ENCODE peak calls at places on chromosomes 7 and 10, in five cellular contexts. One of them, this sample, is unnamed.

GRCh38 chr7:121544199-121544598 is 148.1 kb upstream of the FAM3C start:
- DNase-seq in fibroblast of lung: no peak
- DNase-seq in tibial nerve: no peak
- DNase-seq in psoas muscle: no peak
- DNase-seq in IMR-90: no peak
- DNase-seq in this sample: no peak

GRCh38 chr7:45469103-45469502 is 105.1 kb upstream of the ADCY1 start:
- DNase-seq in fibroblast of lung: no peak
- DNase-seq in tibial nerve: no peak
- DNase-seq in psoas muscle: no peak
- DNase-seq in IMR-90: no peak
- DNase-seq in this sample: no peak

GRCh38 chr7:82506702-82507101 is 63.1 kb upstream of the CACNA2D1 start:
- DNase-seq in fibroblast of lung: peak; percentile 23
- DNase-seq in tibial nerve: no peak
- DNase-seq in psoas muscle: peak; percentile 69
- DNase-seq in IMR-90: peak; percentile 62
- DNase-seq in this sample: peak; percentile 52

GRCh38 chr7:54888067-54888735 is 129.2 kb upstream of the SEC61G start:
- DNase-seq in fibroblast of lung: no peak
- DNase-seq in tibial nerve: no peak
- DNase-seq in psoas muscle: peak; percentile 63
- DNase-seq in IMR-90: no peak
- DNase-seq in this sample: no peak

GRCh38 chr7:92179393-92179924 is 517 bp upstream of the LRRD1 start:
- DNase-seq in fibroblast of lung: no peak
- DNase-seq in tibial nerve: no peak
- DNase-seq in psoas muscle: no peak
- DNase-seq in IMR-90: peak; percentile 1
- DNase-seq in this sample: peak; percentile 16

GRCh38 chr7:33743594-33743993 is 161.7 kb upstream of the BMPER start:
- DNase-seq in fibroblast of lung: peak; percentile 98
- DNase-seq in tibial nerve: no peak
- DNase-seq in psoas muscle: peak; percentile 67
- DNase-seq in IMR-90: peak; percentile 98
- DNase-seq in this sample: no peak

GRCh38 chr7:25261545-25262135 is 33.4 kb upstream of the NPVF start:
- DNase-seq in fibroblast of lung: no peak
- DNase-seq in tibial nerve: no peak
- DNase-seq in psoas muscle: no peak
- DNase-seq in IMR-90: no peak
- DNase-seq in this sample: no peak

GRCh38 chr7:38628630-38629385 is 2.4 kb downstream of the AMPH start:
- DNase-seq in fibroblast of lung: peak; percentile 62
- DNase-seq in tibial nerve: no peak
- DNase-seq in psoas muscle: no peak
- DNase-seq in IMR-90: peak; percentile 82
- DNase-seq in this sample: no peak

GRCh38 chr7:27080844-27081423 is 14.9 kb downstream of the HOXA1 start:
- DNase-seq in fibroblast of lung: no peak
- DNase-seq in tibial nerve: no peak
- DNase-seq in psoas muscle: no peak
- DNase-seq in IMR-90: peak; percentile 40
- DNase-seq in this sample: no peak

GRCh38 chr7:141992154-141992553 is 3.5 kb upstream of the MGAM start:
- DNase-seq in fibroblast of lung: no peak
- DNase-seq in tibial nerve: no peak
- DNase-seq in psoas muscle: no peak
- DNase-seq in IMR-90: no peak
- DNase-seq in this sample: no peak

GRCh38 chr10:79286318-79286951 is 60.8 kb upstream of the PPIF start:
- DNase-seq in fibroblast of lung: no peak
- DNase-seq in tibial nerve: peak; percentile 55
- DNase-seq in psoas muscle: peak; percentile 84
- DNase-seq in IMR-90: peak; percentile 29
- DNase-seq in this sample: peak; percentile 80

GRCh38 chr7:80596933-80597517 is 41.4 kb upstream of the CD36 start:
- DNase-seq in fibroblast of lung: peak; percentile 38
- DNase-seq in tibial nerve: peak; percentile 16
- DNase-seq in psoas muscle: no peak
- DNase-seq in IMR-90: no peak
- DNase-seq in this sample: no peak

GRCh38 chr7:30041526-30042269 is 13.5 kb downstream of the PLEKHA8 start:
- DNase-seq in fibroblast of lung: no peak
- DNase-seq in tibial nerve: no peak
- DNase-seq in psoas muscle: no peak
- DNase-seq in IMR-90: peak; percentile 10
- DNase-seq in this sample: no peak

GRCh38 chr10:123229927-123230630 is 75.9 kb downstream of the BUB3 start:
- DNase-seq in fibroblast of lung: no peak
- DNase-seq in tibial nerve: no peak
- DNase-seq in psoas muscle: no peak
- DNase-seq in IMR-90: no peak
- DNase-seq in this sample: no peak

GRCh38 chr7:8295638-8296361 is 33.8 kb upstream of the ICA1 start:
- DNase-seq in fibroblast of lung: peak; percentile 86
- DNase-seq in tibial nerve: peak; percentile 34
- DNase-seq in psoas muscle: no peak
- DNase-seq in IMR-90: peak; percentile 74
- DNase-seq in this sample: no peak

GRCh38 chr7:117068511-117069155 is 115.3 kb downstream of the ST7 start:
- DNase-seq in fibroblast of lung: no peak
- DNase-seq in tibial nerve: no peak
- DNase-seq in psoas muscle: no peak
- DNase-seq in IMR-90: no peak
- DNase-seq in this sample: no peak

GRCh38 chr10:17282311-17282710 is 54.3 kb downstream of the VIM start:
- DNase-seq in fibroblast of lung: no peak
- DNase-seq in tibial nerve: no peak
- DNase-seq in psoas muscle: no peak
- DNase-seq in IMR-90: no peak
- DNase-seq in this sample: no peak

GRCh38 chr10:79941585-79942210 is 7.2 kb downstream of the SFTPD start:
- DNase-seq in fibroblast of lung: no peak
- DNase-seq in tibial nerve: no peak
- DNase-seq in psoas muscle: no peak
- DNase-seq in IMR-90: no peak
- DNase-seq in this sample: no peak

GRCh38 chr10:98077223-98077622 is 46.8 kb upstream of the CRTAC1 start:
- DNase-seq in fibroblast of lung: no peak
- DNase-seq in tibial nerve: no peak
- DNase-seq in psoas muscle: no peak
- DNase-seq in IMR-90: no peak
- DNase-seq in this sample: no peak

GRCh38 chr10:88832376-88832775 is 19.3 kb downstream of the ANKRD22 start:
- DNase-seq in fibroblast of lung: no peak
- DNase-seq in tibial nerve: no peak
- DNase-seq in psoas muscle: no peak
- DNase-seq in IMR-90: no peak
- DNase-seq in this sample: no peak

GRCh38 chr10:128875955-128876354 is 591.1 kb upstream of the MGMT start:
- DNase-seq in fibroblast of lung: peak; percentile 45
- DNase-seq in tibial nerve: no peak
- DNase-seq in psoas muscle: peak; percentile 64
- DNase-seq in IMR-90: no peak
- DNase-seq in this sample: peak; percentile 30

GRCh38 chr7:74482629-74483401 is 29.1 kb downstream of the GTF2IRD1 start:
- DNase-seq in fibroblast of lung: peak; percentile 99
- DNase-seq in tibial nerve: peak; percentile 64
- DNase-seq in psoas muscle: peak; percentile 71
- DNase-seq in IMR-90: peak; percentile 99
- DNase-seq in this sample: peak; percentile 53

GRCh38 chr10:92834331-92834730 is 14.0 kb upstream of the EXOC6 start:
- DNase-seq in fibroblast of lung: peak; percentile 44
- DNase-seq in tibial nerve: no peak
- DNase-seq in psoas muscle: no peak
- DNase-seq in IMR-90: peak; percentile 41
- DNase-seq in this sample: no peak

GRCh38 chr10:71339796-71340589 is 20.9 kb downstream of the SLC29A3 start:
- DNase-seq in fibroblast of lung: no peak
- DNase-seq in tibial nerve: no peak
- DNase-seq in psoas muscle: no peak
- DNase-seq in IMR-90: no peak
- DNase-seq in this sample: no peak

GRCh38 chr10:110873951-110874350 is 2.2 kb downstream of the PDCD4 start:
- DNase-seq in fibroblast of lung: no peak
- DNase-seq in tibial nerve: no peak
- DNase-seq in psoas muscle: no peak
- DNase-seq in IMR-90: no peak
- DNase-seq in this sample: no peak
- H3K4me1 ChIP-seq in fibroblast of lung: peaks cover 5% of the 10 kb centered on the region
- H3K4me1 ChIP-seq in tibial nerve: no peaks in the 10 kb centered on the region
- H3K4me1 ChIP-seq in psoas muscle: peaks cover 22% of the 10 kb centered on the region
- H3K4me1 ChIP-seq in IMR-90: peaks cover 4% of the 10 kb centered on the region
- H3K4me1 ChIP-seq in this sample: peaks cover 8% of the 10 kb centered on the region

GRCh38 chr7:159146084-159146858 is 1.6 kb upstream of the VIPR2 start:
- DNase-seq in fibroblast of lung: no peak
- DNase-seq in tibial nerve: no peak
- DNase-seq in psoas muscle: no peak
- DNase-seq in IMR-90: no peak
- DNase-seq in this sample: no peak

GRCh38 chr7:159143780-159144755 is 599 bp downstream of the VIPR2 start:
- DNase-seq in fibroblast of lung: no peak
- DNase-seq in tibial nerve: peak; percentile 17
- DNase-seq in psoas muscle: peak; percentile 66
- DNase-seq in IMR-90: no peak
- DNase-seq in this sample: peak; percentile 66

GRCh38 chr7:159145544-159145891 is 851 bp upstream of the VIPR2 start:
- DNase-seq in fibroblast of lung: no peak
- DNase-seq in tibial nerve: no peak
- DNase-seq in psoas muscle: peak; percentile 21
- DNase-seq in IMR-90: no peak
- DNase-seq in this sample: peak; percentile 80

GRCh38 chr7:159142730-159143129 is 1.9 kb downstream of the VIPR2 start:
- DNase-seq in fibroblast of lung: no peak
- DNase-seq in tibial nerve: no peak
- DNase-seq in psoas muscle: no peak
- DNase-seq in IMR-90: no peak
- DNase-seq in this sample: no peak

DNA sequence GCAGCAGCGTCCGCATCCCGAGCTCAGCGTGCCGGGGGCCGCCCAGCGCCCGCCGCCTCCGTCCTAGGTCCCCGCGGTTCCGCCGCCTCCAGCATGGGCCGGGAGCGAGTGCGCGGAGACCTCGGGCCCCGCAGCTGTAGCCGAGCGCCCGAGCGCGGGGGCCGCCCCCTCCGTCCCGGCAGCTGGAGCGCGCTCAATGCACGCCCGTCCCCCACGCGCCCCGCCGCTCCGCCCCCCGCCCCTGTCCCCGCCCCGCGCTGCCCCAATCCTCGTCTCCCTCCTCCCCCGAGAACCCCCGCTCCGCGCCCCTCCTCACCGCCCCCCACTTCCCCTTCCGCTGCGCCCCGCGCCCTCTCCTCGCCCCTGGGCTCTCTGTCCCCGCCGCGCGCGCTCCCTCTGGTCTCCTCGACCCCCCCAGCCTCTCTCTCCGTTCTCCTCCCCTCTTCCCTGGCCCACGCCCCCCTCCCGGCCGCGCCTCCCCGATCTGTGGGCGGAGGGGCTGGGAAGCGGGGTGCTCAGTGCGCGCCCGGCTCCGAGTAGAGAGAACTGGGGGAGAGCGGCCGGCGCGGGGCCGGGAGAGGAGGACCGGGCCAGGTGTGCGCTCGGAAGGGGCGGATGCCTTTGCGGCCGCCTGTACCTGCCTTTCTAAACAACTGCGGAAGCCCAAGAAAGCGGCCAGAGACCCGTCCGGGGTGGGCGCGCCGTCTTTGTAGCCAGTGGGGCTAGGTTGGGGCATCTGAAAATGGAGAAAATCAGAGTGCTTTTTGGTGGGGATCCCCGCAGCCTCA is at the start of gene VIPR2:
- DNase-seq in fibroblast of lung: no peak
- DNase-seq in tibial nerve: no peak
- DNase-seq in psoas muscle: peak; percentile 55
- DNase-seq in IMR-90: no peak
- DNase-seq in this sample: peak; percentile 76
- H3K4me1 ChIP-seq in fibroblast of lung: no peaks in the 10 kb centered on the region
- H3K4me1 ChIP-seq in tibial nerve: no peaks in the 10 kb centered on the region
- H3K4me1 ChIP-seq in psoas muscle: peaks cover 5% of the 10 kb centered on the region
- H3K4me1 ChIP-seq in IMR-90: no peaks in the 10 kb centered on the region
- H3K4me1 ChIP-seq in this sample: peaks cover 4% of the 10 kb centered on the region

GRCh38 chr10:116542007-116542677 is 3.6 kb upstream of the PNLIP start:
- DNase-seq in fibroblast of lung: no peak
- DNase-seq in tibial nerve: no peak
- DNase-seq in psoas muscle: no peak
- DNase-seq in IMR-90: no peak
- DNase-seq in this sample: no peak

GRCh38 chr10:116540814-116541213 is 4.9 kb upstream of the PNLIP start:
- DNase-seq in fibroblast of lung: no peak
- DNase-seq in tibial nerve: no peak
- DNase-seq in psoas muscle: no peak
- DNase-seq in IMR-90: no peak
- DNase-seq in this sample: no peak

GRCh38 chr10:116538461-116538860 is 7.3 kb upstream of the PNLIP start:
- DNase-seq in fibroblast of lung: no peak
- DNase-seq in tibial nerve: no peak
- DNase-seq in psoas muscle: no peak
- DNase-seq in IMR-90: peak; percentile 7
- DNase-seq in this sample: no peak

GRCh38 chr10:116538992-116539391 is 6.7 kb upstream of the PNLIP start:
- DNase-seq in fibroblast of lung: no peak
- DNase-seq in tibial nerve: no peak
- DNase-seq in psoas muscle: no peak
- DNase-seq in IMR-90: no peak
- DNase-seq in this sample: no peak

DNA sequence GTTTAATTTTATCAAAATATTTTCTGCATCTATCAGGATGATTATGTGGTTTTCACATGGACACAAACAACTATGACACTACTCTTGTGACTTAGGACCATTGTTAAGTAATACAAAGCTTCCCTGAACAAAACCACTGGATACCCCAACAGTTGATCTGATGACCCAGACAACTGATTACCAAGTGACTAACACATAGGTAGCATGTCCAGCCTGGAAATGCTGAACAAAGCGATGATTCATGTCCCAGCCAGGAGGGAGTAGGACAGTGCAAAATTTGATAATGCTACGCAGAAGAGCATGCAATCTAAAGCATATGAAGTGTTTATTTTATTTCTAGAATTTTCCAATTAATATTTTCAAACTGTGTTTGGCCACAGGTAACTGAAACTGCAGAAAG is 8.9 kb upstream of the PNLIP start:
- DNase-seq in fibroblast of lung: no peak
- DNase-seq in tibial nerve: no peak
- DNase-seq in psoas muscle: no peak
- DNase-seq in IMR-90: no peak
- DNase-seq in this sample: no peak
- H3K4me1 ChIP-seq in fibroblast of lung: no peaks in the 10 kb centered on the region
- H3K4me1 ChIP-seq in tibial nerve: no peaks in the 10 kb centered on the region
- H3K4me1 ChIP-seq in psoas muscle: no peaks in the 10 kb centered on the region
- H3K4me1 ChIP-seq in IMR-90: no peaks in the 10 kb centered on the region
- H3K4me1 ChIP-seq in this sample: no peaks in the 10 kb centered on the region

DNA sequence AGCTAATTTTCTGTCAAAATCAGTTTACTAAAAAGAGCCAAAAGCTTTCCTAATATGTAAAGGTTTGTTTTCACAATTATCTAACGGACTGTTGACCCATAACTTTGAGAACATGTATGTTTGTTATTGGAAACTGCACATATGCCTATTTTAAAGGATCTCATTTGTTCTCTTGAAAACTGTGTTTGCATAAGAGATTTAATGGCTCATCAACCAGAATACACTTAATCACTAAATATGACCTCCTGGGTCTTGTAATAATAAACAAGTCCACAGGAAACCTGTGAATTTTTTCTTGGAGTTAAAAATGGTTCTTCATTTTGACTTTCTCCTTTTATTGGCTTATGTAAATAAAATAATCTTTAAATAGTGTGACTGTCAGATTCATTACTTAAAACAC is 48.3 kb upstream of the STEAP1B start:
- DNase-seq in fibroblast of lung: no peak
- DNase-seq in tibial nerve: no peak
- DNase-seq in psoas muscle: no peak
- DNase-seq in IMR-90: no peak
- DNase-seq in this sample: no peak
- H3K4me1 ChIP-seq in fibroblast of lung: no peaks in the 10 kb centered on the region
- H3K4me1 ChIP-seq in tibial nerve: no peaks in the 10 kb centered on the region
- H3K4me1 ChIP-seq in psoas muscle: no peaks in the 10 kb centered on the region
- H3K4me1 ChIP-seq in IMR-90: no peaks in the 10 kb centered on the region
- H3K4me1 ChIP-seq in this sample: no peaks in the 10 kb centered on the region

This sample was measured in ovary.